ENCODE peak calls at places on chromosome 18, in eight cellular contexts. R, G, Q, I, N, K, L and H are unnamed samples.
A peak's percentile ranks its signal among the peaks of the same experiment; 100 is the strongest.

GRCh38 chr18:74171910-74172606 is 23.7 kb downstream of the TIMM21 start:
- DNase-seq in G (no peak), R (no peak), N (peak; percentile 48), K (no peak), Q (no peak), L (peak; percentile 57), I (no peak), H (no peak)

GRCh38 chr18:63292844-63293683 is 26.5 kb downstream of the BCL2 start:
- DNase-seq in G (no peak), L (peak; percentile 65), N (peak; percentile 39), Q (no peak), R (peak; percentile 46), I (no peak), K (no peak), H (no peak)

GRCh38 chr18:34025172-34025801 is 199.4 kb downstream of the NOL4 start:
- DNase-seq in R (no peak), K (no peak), G (no peak), Q (no peak), N (no peak), I (no peak), L (no peak), H (no peak)

GRCh38 chr18:43279015-43279758 is 1.9 kb upstream of the SYT4 start:
- DNase-seq in R (no peak), L (peak; percentile 22), N (peak; percentile 2), Q (peak; percentile 59), I (peak; percentile 49), G (peak; percentile 8), K (no peak), H (no peak)

GRCh38 chr18:57561728-57562423 is 24.6 kb downstream of the FECH start:
- DNase-seq in L (peak; percentile 66), G (peak; percentile 60), N (peak; percentile 67), Q (peak; percentile 42), I (peak; percentile 58), K (no peak), R (no peak), H (peak; percentile 45)

GRCh38 chr18:21960189-21960588 is 209.2 kb upstream of the GATA6 start:
- DNase-seq in Q (no peak), R (no peak), G (no peak), N (no peak), I (no peak), L (no peak), K (no peak), H (no peak)

GRCh38 chr18:76380791-76381405 is 114.1 kb downstream of the ZNF516 start:
- DNase-seq in K (no peak), G (peak; percentile 14), Q (peak; percentile 86), I (no peak), L (no peak), N (no peak), R (no peak), H (peak; percentile 27)

GRCh38 chr18:74152906-74153305 is 4.6 kb downstream of the TIMM21 start:
- DNase-seq in Q (no peak), G (no peak), I (no peak), N (no peak), R (no peak), K (no peak), L (no peak), H (no peak)

GRCh38 chr18:48828201-48828580 is 122.6 kb downstream of the SMAD7 start:
- DNase-seq in L (no peak), Q (no peak), R (no peak), I (no peak), G (no peak), N (no peak), K (no peak), H (no peak)

GRCh38 chr18:78445880-78446279 is 533.7 kb upstream of the SALL3 start:
- DNase-seq in R (peak; percentile 62), I (no peak), G (no peak), Q (no peak), N (no peak), L (no peak), K (no peak), H (no peak)

GRCh38 chr18:2654828-2655152 is 736 bp upstream of the SMCHD1 start:
- DNase-seq in G (no peak), N (peak; percentile 68), K (no peak), I (no peak), R (no peak), Q (no peak), L (no peak), H (no peak)

GRCh38 chr18:76827205-76827885 is 5.0 kb downstream of the ZNF236 start:
- DNase-seq in N (peak; percentile 13), R (no peak), Q (no peak), G (no peak), L (peak; percentile 40), I (no peak), K (no peak), H (no peak)

GRCh38 chr18:3345452-3345851 is 83.5 kb downstream of the MYL12B start:
- DNase-seq in I (peak; percentile 81), G (peak; percentile 56), K (no peak), N (no peak), R (no peak), L (no peak), Q (no peak), H (no peak)

GRCh38 chr18:63099848-63100625 is 219.5 kb downstream of the BCL2 start:
- DNase-seq in N (no peak), K (peak; percentile 47), L (no peak), Q (no peak), I (no peak), R (peak; percentile 65), G (no peak), H (no peak)

GRCh38 chr18:31241900-31242409 is 76.0 kb upstream of the DSG1 start:
- DNase-seq in N (no peak), K (peak; percentile 67), I (peak; percentile 96), G (no peak), R (no peak), Q (peak; percentile 67), L (no peak), H (peak; percentile 65)

GRCh38 chr18:54737986-54738385 is 90.3 kb upstream of the RAB27B start:
- DNase-seq in I (peak; percentile 76), L (no peak), K (no peak), Q (no peak), R (no peak), N (no peak), G (peak; percentile 74), H (no peak)

GRCh38 chr18:38297910-38298309 is 732.3 kb upstream of the CELF4 start:
- DNase-seq in K (no peak), L (no peak), N (no peak), Q (no peak), R (no peak), I (no peak), G (no peak), H (no peak)

GRCh38 chr18:23143059-23143831 is 8.0 kb downstream of the CABLES1 start:
- DNase-seq in Q (no peak), K (no peak), G (no peak), I (peak; percentile 77), L (peak; percentile 22), N (no peak), R (no peak), H (no peak)

GRCh38 chr18:29185801-29186200 is 1008.9 kb upstream of the CDH2 start:
- DNase-seq in N (no peak), G (no peak), L (no peak), R (no peak), Q (no peak), K (no peak), I (no peak), H (no peak)
- TF ChIP-seq CTCF in N (no peak), G (no peak), L (no peak), R (no peak), Q (no peak), K (no peak), I (no peak), H (no peak)

GRCh38 chr18:79887181-79888000 is 64.1 kb downstream of the SLC66A2 start:
- DNase-seq in K (no peak), Q (no peak), N (no peak), I (no peak), R (peak; percentile 68), G (no peak), L (no peak), H (no peak)
- TF ChIP-seq CTCF in K (no peak), Q (no peak), N (no peak), I (no peak), R (no peak), G (no peak), L (no peak), H (no peak)

GRCh38 chr18:55853268-55853667 is 265.3 kb upstream of the TCF4 start:
- DNase-seq in R (no peak), K (no peak), N (no peak), I (no peak), Q (no peak), G (no peak), L (no peak), H (no peak)
- TF ChIP-seq CTCF in R (no peak), K (no peak), N (no peak), I (no peak), Q (no peak), G (no peak), L (no peak), H (no peak)

GRCh38 chr18:6732952-6733351 is 3.4 kb downstream of the ARHGAP28 start:
- DNase-seq in K (no peak), I (no peak), Q (no peak), N (no peak), G (no peak), L (no peak), R (no peak), H (no peak)
- TF ChIP-seq CTCF in K (no peak), I (no peak), Q (peak; percentile 48), N (no peak), G (peak; percentile 16), L (no peak), R (no peak), H (peak; percentile 43)

DNA sequence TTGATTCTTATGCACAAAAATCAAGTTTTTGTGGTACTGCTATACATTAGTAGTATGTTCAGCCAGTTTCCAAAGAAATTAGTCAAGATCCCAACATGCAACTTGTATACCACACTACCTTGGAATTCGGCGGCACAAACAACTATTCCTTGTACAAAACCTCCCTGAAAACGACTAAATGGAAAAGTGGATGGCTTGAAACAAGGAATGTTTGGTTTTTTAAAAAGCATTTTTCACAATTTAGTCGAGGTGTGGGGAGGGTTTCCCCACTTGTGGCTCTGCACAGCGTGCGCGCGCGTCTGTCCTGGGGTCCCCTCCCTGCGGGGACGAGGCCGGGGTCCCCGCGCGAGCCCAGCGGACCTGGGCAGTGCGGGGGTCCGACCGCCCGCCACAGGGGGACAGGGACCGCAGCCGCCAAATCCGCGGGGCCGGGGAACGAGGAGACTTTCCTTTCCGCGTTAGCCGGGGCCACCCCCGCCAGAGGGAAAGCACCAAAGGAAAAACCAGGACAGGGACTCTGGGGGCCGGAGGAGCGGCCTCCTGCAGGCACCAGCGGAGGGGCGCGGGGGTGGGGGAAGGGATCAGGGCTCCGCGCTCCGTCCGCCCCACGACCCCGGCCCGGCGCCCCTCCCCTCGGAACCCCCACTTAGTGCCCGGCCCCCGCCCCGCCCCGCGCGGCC is 534 bp upstream of the SOCS6 start:
- DNase-seq in R (peak; percentile 73), I (peak; percentile 30), K (peak; percentile 45), L (no peak), Q (peak; percentile 45), N (peak; percentile 71), G (peak; percentile 33), H (peak; percentile 38)
- TF ChIP-seq CTCF in R (no peak), I (no peak), K (no peak), L (no peak), Q (no peak), N (no peak), G (no peak), H (no peak)

DNA sequence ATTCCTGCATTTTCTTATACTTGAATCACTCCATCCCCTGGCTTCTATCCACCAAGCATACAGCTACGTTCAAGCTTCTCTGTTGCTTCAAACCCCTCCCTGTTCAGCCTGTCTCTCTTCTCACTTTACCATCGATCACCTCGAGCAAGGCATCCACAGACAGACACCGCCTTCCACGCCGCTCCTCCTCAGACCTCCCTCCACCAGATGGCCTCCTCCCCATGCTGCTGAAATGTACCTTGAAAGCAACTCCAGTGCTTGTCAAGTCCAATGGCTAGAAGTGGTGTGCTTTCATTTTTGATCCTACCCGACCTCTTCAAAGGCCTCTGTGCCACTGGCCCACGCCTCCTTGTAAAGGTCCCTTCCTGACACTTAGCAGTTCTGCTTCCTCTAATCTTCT is 131.3 kb upstream of the ACAA2 start:
- DNase-seq in G (peak; percentile 17), Q (peak; percentile 40), I (no peak), N (no peak), K (no peak), L (peak; percentile 34), R (no peak), H (no peak)
- TF ChIP-seq CTCF in G (no peak), Q (peak; percentile 33), I (no peak), N (peak; percentile 23), K (no peak), L (peak; percentile 7), R (no peak), H (no peak)